ENCODE peak calls at places on chromosomes 1 and 21, in eight cellular contexts. J is OCI-LY7, B is GM23338, T is GM23248, A is neural progenitor cell, U is PC-3, O is HCT116, Y is SK-N-SH. P is an unnamed sample.

GRCh38 chr21:45178971-45179370 is 104.6 kb downstream of the ADARB1 start:
- DNase-seq in J (no peak), B (no peak), T (no peak), A (no peak), U (no peak), O (no peak), Y (no peak), P (no peak)

GRCh38 chr1:206507395-206508129 is at the start of gene RASSF5:
- DNase-seq in J (no peak), B (peak), T (peak), A (peak), U (peak), O (no peak), Y (peak), P (peak)

GRCh38 chr1:212908971-212909370 is 41.4 kb upstream of the VASH2 start:
- DNase-seq in J (no peak), B (no peak), T (no peak), A (no peak), U (no peak), O (no peak), Y (no peak), P (no peak)

GRCh38 chr1:165467706-165468105 is 22.8 kb upstream of the RXRG start:
- DNase-seq in J (no peak), B (no peak), T (no peak), A (no peak), U (no peak), O (no peak), Y (no peak), P (no peak)

GRCh38 chr21:43859747-43860214 is 5.2 kb upstream of the AGPAT3 start:
- DNase-seq in J (no peak), B (no peak), T (no peak), A (no peak), U (no peak), O (no peak), Y (no peak), P (no peak)

GRCh38 chr21:45482899-45483821 is 59.1 kb downstream of the SLC19A1 start:
- DNase-seq in J (no peak), B (no peak), T (no peak), A (no peak), U (no peak), O (no peak), Y (no peak), P (no peak)

GRCh38 chr1:24426738-24427468 is 11.3 kb downstream of the NIPAL3 start:
- DNase-seq in J (no peak), B (no peak), T (no peak), A (no peak), U (no peak), O (no peak), Y (no peak), P (no peak)

GRCh38 chr1:226962421-226963391 is 22.6 kb downstream of the COQ8A start:
- DNase-seq in J (no peak), B (no peak), T (no peak), A (no peak), U (no peak), O (no peak), Y (no peak), P (no peak)

GRCh38 chr1:239184581-239185244 is 201.7 kb upstream of the CHRM3 start:
- DNase-seq in J (no peak), B (no peak), T (no peak), A (no peak), U (no peak), O (no peak), Y (no peak), P (no peak)

GRCh38 chr1:113761937-113762336 is 2.7 kb upstream of the PHTF1 start:
- DNase-seq in J (no peak), B (no peak), T (no peak), A (no peak), U (no peak), O (no peak), Y (no peak), P (no peak)

GRCh38 chr1:7375329-7375728 is 395.8 kb upstream of the VAMP3 start:
- DNase-seq in J (no peak), B (no peak), T (no peak), A (no peak), U (no peak), O (no peak), Y (no peak), P (no peak)

GRCh38 chr1:159756397-159756796 is 24.4 kb upstream of the DUSP23 start:
- DNase-seq in J (no peak), B (no peak), T (peak), A (no peak), U (no peak), O (no peak), Y (no peak), P (no peak)

GRCh38 chr1:94025383-94026340 is 95.3 kb downstream of the ABCA4 start:
- DNase-seq in J (peak), B (peak), T (peak), A (peak), U (peak), O (peak), Y (peak), P (no peak)

GRCh38 chr1:213194383-213194782 is 143.3 kb downstream of the RPS6KC1 start:
- DNase-seq in J (no peak), B (peak), T (no peak), A (no peak), U (no peak), O (no peak), Y (no peak), P (no peak)

GRCh38 chr21:21463456-21463855 is 465.2 kb downstream of the NCAM2 start:
- DNase-seq in J (no peak), B (peak), T (no peak), A (no peak), U (no peak), O (no peak), Y (no peak), P (peak)

GRCh38 chr21:41651830-41652229 is 115.0 kb downstream of the RIPK4 start:
- DNase-seq in J (no peak), B (no peak), T (peak), A (no peak), U (peak), O (no peak), Y (no peak), P (no peak)

GRCh38 chr1:195733826-195734225 is 874.4 kb downstream of the KCNT2 start:
- DNase-seq in J (peak), B (peak), T (peak), A (peak), U (peak), O (peak), Y (no peak), P (peak)

GRCh38 chr1:230327892-230328284 is 98.2 kb downstream of the PGBD5 start:
- DNase-seq in J (no peak), B (no peak), T (no peak), A (no peak), U (peak), O (no peak), Y (no peak), P (no peak)

GRCh38 chr1:9292361-9293240 is at the start of gene SPSB1:
- DNase-seq in J (peak), B (peak), T (peak), A (peak), U (peak), O (no peak), Y (peak), P (peak)

GRCh38 chr1:206782448-206782847 is 10.2 kb upstream of the IL10 start:
- DNase-seq in J (peak), B (no peak), T (no peak), A (no peak), U (no peak), O (no peak), Y (no peak), P (peak)

GRCh38 chr1:154326546-154327465 is 1.5 kb downstream of the ATP8B2 start:
- DNase-seq in J (no peak), B (no peak), T (peak), A (no peak), U (peak), O (no peak), Y (no peak), P (peak)

GRCh38 chr1:79198841-79199240 is 192.3 kb upstream of the ADGRL4 start:
- DNase-seq in J (no peak), B (no peak), T (peak), A (no peak), U (peak), O (no peak), Y (no peak), P (no peak)
- TF ChIP-seq EZH2phosphoT487 in J (no peak), B (no peak), T (no peak), A (no peak), U (no peak), O (no peak), Y (no peak), P (no peak)

DNA sequence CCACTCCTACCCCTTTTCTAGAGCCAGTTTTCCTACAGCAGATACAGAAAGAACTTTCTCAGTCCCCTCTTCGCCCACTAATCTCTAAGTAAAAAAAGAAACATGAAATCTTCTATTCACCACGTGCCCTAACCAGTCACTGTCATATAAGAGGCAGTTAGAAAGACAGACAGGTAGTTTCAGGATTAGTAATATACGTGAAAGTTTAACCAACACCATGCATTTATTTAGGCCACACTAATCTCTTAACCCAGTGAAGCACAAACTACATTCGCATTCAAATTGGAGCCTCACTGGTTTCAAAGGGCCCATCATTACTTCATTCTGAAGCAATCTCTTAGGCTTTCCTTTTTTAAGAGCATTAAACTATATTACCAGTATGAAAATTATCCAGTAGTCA is 10.1 kb downstream of the GPATCH2 start:
- DNase-seq in J (no peak), B (no peak), T (no peak), A (peak), U (no peak), O (no peak), Y (no peak), P (no peak)
- H3K27ac ChIP-seq in J (no peak), B (no peak), T (no peak), A (peak), U (no peak), O (no peak), Y (no peak), P (no peak)

GRCh38 chr1:202069670-202070069 is 53.0 kb upstream of the GPR37L1 start:
- DNase-seq in J (peak), B (no peak), T (no peak), A (no peak), U (no peak), O (no peak), Y (no peak), P (no peak)
- TF ChIP-seq EZH2phosphoT487 in J (no peak), B (no peak), T (no peak), A (no peak), U (no peak), O (no peak), Y (no peak), P (no peak)

DNA sequence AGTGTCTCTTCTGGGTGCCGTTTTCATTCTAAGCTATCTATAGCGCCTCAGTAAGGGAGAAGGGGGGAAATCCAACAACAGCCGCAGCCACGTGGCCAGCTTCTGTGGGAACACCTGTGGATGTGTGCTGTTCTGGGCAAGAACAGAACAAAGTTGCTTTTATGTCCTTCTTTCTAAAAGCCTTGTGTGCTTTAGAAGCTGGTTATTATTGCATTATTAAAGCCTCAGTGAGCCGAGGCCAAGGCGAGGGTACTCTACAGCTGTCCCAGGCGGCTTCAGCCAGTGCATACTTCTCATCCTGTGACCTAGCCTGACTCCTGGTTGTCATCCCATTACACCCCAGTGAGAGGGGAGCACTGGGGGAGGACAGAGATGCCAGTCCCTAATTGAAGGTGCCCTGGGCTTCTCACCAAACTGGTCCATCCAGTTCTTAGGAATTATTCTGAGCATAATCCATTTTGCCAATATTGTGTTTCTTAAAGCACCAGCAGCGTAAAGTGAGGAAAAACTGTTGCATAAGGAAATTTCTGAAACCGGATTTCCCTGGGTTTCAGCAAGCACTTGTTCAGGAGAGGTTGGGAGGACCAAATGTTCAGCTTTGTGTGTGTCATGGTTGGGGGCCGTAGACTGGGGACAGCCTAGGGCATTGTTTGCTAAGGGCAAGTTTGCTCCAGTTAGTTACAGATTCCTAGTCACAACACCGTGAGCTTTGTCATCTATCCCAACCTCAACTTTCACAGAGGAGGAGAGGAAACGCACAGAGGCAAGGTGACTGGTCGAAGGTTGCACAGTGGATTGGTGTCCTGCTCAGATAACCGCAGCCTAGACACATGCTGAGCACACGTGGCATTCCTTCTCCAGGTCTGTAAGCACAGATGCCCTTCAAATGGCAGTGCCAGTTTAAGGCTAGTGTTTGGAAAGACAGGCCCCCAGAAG is 61.0 kb upstream of the ATP1A1 start:
- DNase-seq in J (no peak), B (peak), T (no peak), A (peak), U (peak), O (no peak), Y (no peak), P (no peak)
- H3K27ac ChIP-seq in J (no peak), B (peak), T (no peak), A (no peak), U (peak), O (peak), Y (no peak), P (no peak)